ENCODE peak calls at places on chromosomes 2 and 18, in six cellular contexts. S is stomach, D is astrocyte of the spinal cord, Y is HTR-8/SVneo, X is putamen, K is AG10803. Z is an unnamed sample.

GRCh38 chr2:226738191-226738820 is 61.3 kb downstream of the IRS1 start:
- DNase-seq in S (no peak), D (no peak), Y (no peak), X (no peak), K (no peak), Z (no peak)

GRCh38 chr18:77702686-77703085 is 453.0 kb downstream of the GALR1 start:
- DNase-seq in S (no peak), D (peak; percentile 16), Y (peak; percentile 1), X (no peak), K (peak; percentile 1), Z (peak; percentile 57)

GRCh38 chr2:226559536-226559935 is 240.1 kb downstream of the IRS1 start:
- DNase-seq in S (no peak), D (no peak), Y (no peak), X (no peak), K (no peak), Z (no peak)

GRCh38 chr18:36095936-36096519 is 28.7 kb upstream of the RPRD1A start:
- DNase-seq in S (no peak), D (peak; percentile 77), Y (peak; percentile 24), X (peak; percentile 16), K (peak; percentile 76), Z (peak; percentile 51)

GRCh38 chr2:128410035-128410757 is 91.5 kb upstream of the HS6ST1 start:
- DNase-seq in S (no peak), D (no peak), Y (no peak), X (no peak), K (no peak), Z (no peak)

GRCh38 chr2:8334866-8335325 is 347.0 kb upstream of the ID2 start:
- DNase-seq in S (no peak), D (no peak), Y (no peak), X (peak; percentile 40), K (no peak), Z (no peak)

GRCh38 chr2:209577376-209578357 is 153.8 kb downstream of the MAP2 start:
- DNase-seq in S (no peak), D (peak; percentile 28), Y (no peak), X (no peak), K (peak; percentile 8), Z (no peak)

GRCh38 chr2:98801930-98802329 is 71.0 kb upstream of the MGAT4A start:
- DNase-seq in S (no peak), D (no peak), Y (no peak), X (no peak), K (no peak), Z (no peak)

GRCh38 chr2:240421396-240421795 is 14.1 kb upstream of the GPC1 start:
- DNase-seq in S (no peak), D (no peak), Y (no peak), X (no peak), K (no peak), Z (no peak)

GRCh38 chr2:222651721-222652420 is 4.0 kb downstream of the FARSB start:
- DNase-seq in S (no peak), D (no peak), Y (no peak), X (no peak), K (peak; percentile 67), Z (no peak)

GRCh38 chr18:10397004-10397403 is 57.4 kb upstream of the APCDD1 start:
- DNase-seq in S (no peak), D (no peak), Y (no peak), X (no peak), K (no peak), Z (no peak)

GRCh38 chr2:3631161-3631850 is 26.7 kb upstream of the ALLC start:
- DNase-seq in S (peak; percentile 14), D (no peak), Y (no peak), X (no peak), K (no peak), Z (no peak)

GRCh38 chr18:63085611-63086010 is 234.0 kb downstream of the BCL2 start:
- DNase-seq in S (no peak), D (no peak), Y (no peak), X (no peak), K (no peak), Z (no peak)

GRCh38 chr18:75132931-75133525 is 75.9 kb downstream of the PTGR3 start:
- DNase-seq in S (no peak), D (no peak), Y (no peak), X (no peak), K (no peak), Z (no peak)

GRCh38 chr2:234420406-234420805 is 76.5 kb downstream of the ARL4C start:
- DNase-seq in S (no peak), D (peak; percentile 16), Y (no peak), X (no peak), K (no peak), Z (no peak)

GRCh38 chr18:49303376-49303775 is 157.1 kb downstream of the DYM start:
- DNase-seq in S (no peak), D (no peak), Y (no peak), X (no peak), K (no peak), Z (no peak)

GRCh38 chr2:178943745-178944144 is 106.2 kb downstream of the CCDC141 start:
- DNase-seq in S (no peak), D (no peak), Y (no peak), X (peak; percentile 13), K (no peak), Z (no peak)

GRCh38 chr2:127627740-127628571 is 18.0 kb upstream of the GPR17 start:
- DNase-seq in S (no peak), D (no peak), Y (no peak), X (no peak), K (no peak), Z (no peak)

GRCh38 chr2:126990200-126990599 is 91.5 kb downstream of the TEX51 start:
- DNase-seq in S (no peak), D (no peak), Y (no peak), X (no peak), K (no peak), Z (no peak)

GRCh38 chr2:216710531-216711282 is 15.4 kb upstream of the IGFBP5 start:
- DNase-seq in S (no peak), D (no peak), Y (no peak), X (no peak), K (peak; percentile 77), Z (no peak)

GRCh38 chr2:72141032-72141645 is 6.5 kb downstream of the CYP26B1 start:
- DNase-seq in S (no peak), D (no peak), Y (no peak), X (no peak), K (no peak), Z (no peak)

GRCh38 chr2:3434654-3435053 is 55.2 kb downstream of the TRAPPC12 start:
- DNase-seq in S (no peak), D (no peak), Y (no peak), X (no peak), K (no peak), Z (no peak)

GRCh38 chr18:26510337-26510736 is 38.0 kb downstream of the KCTD1 start:
- DNase-seq in S (no peak), D (no peak), Y (no peak), X (no peak), K (peak; percentile 17), Z (no peak)

GRCh38 chr2:74548285-74548918 is 5.3 kb downstream of the LOXL3 start:
- DNase-seq in S (no peak), D (peak; percentile 9), Y (peak; percentile 78), X (no peak), K (no peak), Z (no peak)

GRCh38 chr2:47064076-47064475 is 91.0 kb downstream of the STPG4 start:
- DNase-seq in S (no peak), D (no peak), Y (no peak), X (no peak), K (no peak), Z (no peak)

GRCh38 chr2:30771200-30771599 is 36.0 kb downstream of the CAPN13 start:
- DNase-seq in S (peak; percentile 15), D (no peak), Y (no peak), X (no peak), K (no peak), Z (no peak)

GRCh38 chr2:115162454-115163293 is 720.2 kb downstream of the DPP10 start:
- DNase-seq in S (no peak), D (no peak), Y (no peak), X (no peak), K (no peak), Z (no peak)

GRCh38 chr2:227411320-227411989 is 23.7 kb upstream of the SCYGR1 start:
- DNase-seq in S (no peak), D (peak; percentile 46), Y (no peak), X (no peak), K (peak; percentile 40), Z (no peak)

Z was measured in H4.